ENCODE peak calls at places on chromosomes 6 and 20, in nine cellular contexts. K is body of pancreas, S is lower lobe of right lung, A is GM12865, Y is foreskin fibroblast, E is OCI-LY7, X is stomach, R is astrocyte, C is cardiac muscle cell. D is an unnamed sample.

GRCh38 chr20:15799871-15800270 is 773.4 kb downstream of the KIF16B start:
- DNase-seq in S (no peak), Y (peak), C (peak), R (peak), E (no peak), X (no peak), K (no peak), A (no peak), D (peak)

GRCh38 chr20:20207291-20207690 is 155.0 kb downstream of the CFAP61 start:
- DNase-seq in E (no peak), R (no peak), C (no peak), K (no peak), A (no peak), S (no peak), Y (no peak), X (no peak), D (no peak)

GRCh38 chr20:58790440-58790839 is 60.3 kb downstream of the GNAS-AS1 start:
- DNase-seq in X (no peak), K (no peak), E (no peak), R (no peak), A (peak), Y (no peak), C (no peak), S (no peak), D (no peak)

GRCh38 chr20:22768779-22769178 is 184.4 kb upstream of the FOXA2 start:
- DNase-seq in K (no peak), R (no peak), A (no peak), X (no peak), Y (peak), E (no peak), C (peak), S (no peak), D (no peak)

GRCh38 chr20:8389381-8390368 is 257.6 kb downstream of the PLCB1 start:
- DNase-seq in K (no peak), Y (peak), E (peak), S (no peak), C (peak), R (peak), A (peak), X (no peak), D (peak)

GRCh38 chr6:44474643-44475042 is 87.1 kb downstream of the CDC5L start:
- DNase-seq in Y (peak), S (no peak), A (no peak), R (no peak), X (no peak), C (no peak), E (no peak), K (no peak), D (no peak)

GRCh38 chr6:42754759-42755158 is 8.9 kb upstream of the TBCC start:
- DNase-seq in A (no peak), C (no peak), X (no peak), K (no peak), Y (no peak), R (no peak), S (no peak), E (no peak), D (no peak)

GRCh38 chr6:13302751-13303667 is 25.3 kb downstream of the TBC1D7 start:
- DNase-seq in R (peak), Y (peak), C (peak), S (peak), K (peak), X (peak), A (peak), E (peak), D (peak)

GRCh38 chr6:156916108-156916801 is 139.1 kb downstream of the ARID1B start:
- DNase-seq in K (no peak), S (no peak), Y (no peak), E (peak), A (peak), R (no peak), X (no peak), C (no peak), D (no peak)

GRCh38 chr6:15534970-15535369 is 127.9 kb downstream of the DTNBP1 start:
- DNase-seq in R (no peak), Y (no peak), K (no peak), E (no peak), A (no peak), S (no peak), C (no peak), X (no peak), D (no peak)

GRCh38 chr20:17935761-17936160 is 32.8 kb downstream of the SNX5 start:
- DNase-seq in C (peak), K (no peak), S (no peak), Y (no peak), R (no peak), E (no peak), X (no peak), A (no peak), D (no peak)

GRCh38 chr6:36642913-36643817 is 35.3 kb upstream of the CDKN1A start:
- DNase-seq in R (peak), A (no peak), C (peak), X (peak), S (peak), Y (peak), K (peak), E (no peak), D (peak)

GRCh38 chr6:166434336-166434735 is 51.6 kb upstream of the MPC1 start:
- DNase-seq in Y (no peak), S (no peak), K (no peak), E (no peak), C (no peak), X (peak), R (no peak), A (no peak), D (no peak)

GRCh38 chr6:90190752-90191393 is 105.8 kb downstream of the BACH2 start:
- DNase-seq in E (no peak), X (no peak), R (no peak), Y (no peak), A (peak), K (no peak), C (no peak), S (no peak), D (no peak)

GRCh38 chr6:21754891-21755290 is 161.3 kb downstream of the SOX4 start:
- DNase-seq in X (no peak), R (peak), S (no peak), K (no peak), E (no peak), C (peak), A (peak), Y (peak), D (peak)

GRCh38 chr6:16228043-16228442 is 10.3 kb upstream of the GMPR start:
- DNase-seq in C (no peak), Y (no peak), E (no peak), K (no peak), X (no peak), A (no peak), R (no peak), S (no peak), D (no peak)

GRCh38 chr6:36755435-36756348 is 58.1 kb downstream of the RAB44 start:
- DNase-seq in S (no peak), R (peak), C (peak), X (peak), A (peak), E (peak), Y (no peak), K (no peak), D (peak)

GRCh38 chr6:128068110-128068460 is 167.2 kb upstream of the THEMIS start:
- DNase-seq in K (no peak), X (no peak), C (no peak), E (no peak), S (no peak), Y (no peak), A (no peak), R (no peak), D (no peak)

GRCh38 chr6:76770166-76770565 is 693.1 kb downstream of the HTR1B start:
- DNase-seq in X (no peak), C (peak), R (no peak), S (no peak), K (no peak), E (no peak), Y (no peak), A (no peak), D (no peak)

GRCh38 chr6:117976030-117976651 is 69.1 kb downstream of the SLC35F1 start:
- DNase-seq in R (peak), X (no peak), C (peak), A (peak), K (no peak), S (no peak), Y (no peak), E (peak), D (peak)

GRCh38 chr6:42158011-42158410 is 15.2 kb upstream of the GUCA1A start:
- DNase-seq in S (no peak), K (no peak), A (no peak), C (peak), R (peak), Y (peak), X (no peak), E (no peak), D (no peak)

GRCh38 chr6:7100072-7100750 is 7.5 kb upstream of the RREB1 start:
- DNase-seq in S (no peak), R (no peak), Y (no peak), A (peak), X (no peak), K (no peak), E (peak), C (no peak), D (no peak)

GRCh38 chr6:168374541-168375071 is 55.0 kb upstream of the DACT2 start:
- DNase-seq in A (no peak), K (no peak), S (no peak), C (no peak), Y (no peak), R (no peak), E (no peak), X (no peak), D (no peak)

GRCh38 chr6:18262812-18263560 is 1.3 kb downstream of the DEK start:
- DNase-seq in S (no peak), C (peak), X (no peak), Y (peak), E (peak), A (peak), K (no peak), R (no peak), D (peak)

GRCh38 chr20:58700823-58701222 is 8.2 kb downstream of the NPEPL1 start:
- DNase-seq in R (no peak), S (no peak), K (peak), E (no peak), X (no peak), A (no peak), Y (no peak), C (peak), D (no peak)

GRCh38 chr6:127879685-127880084 is 21.2 kb downstream of the THEMIS start:
- DNase-seq in R (peak), K (no peak), S (no peak), X (no peak), Y (peak), A (peak), C (peak), E (no peak), D (no peak)

GRCh38 chr6:36947570-36948351 is 6.8 kb upstream of the PI16 start:
- DNase-seq in R (no peak), Y (no peak), S (no peak), C (no peak), X (no peak), A (no peak), K (no peak), E (no peak), D (no peak)

GRCh38 chr6:152330984-152331383 is 306.2 kb downstream of the SYNE1 start:
- DNase-seq in K (no peak), X (no peak), R (no peak), C (peak), Y (no peak), S (no peak), A (no peak), E (no peak), D (no peak)

GRCh38 chr20:3162080-3162611 is 2.5 kb upstream of the FASTKD5 start:
- DNase-seq in X (peak), E (no peak), S (no peak), R (no peak), C (no peak), K (peak), Y (no peak), A (no peak), D (no peak)

GRCh38 chr6:3816251-3816650 is 32.9 kb upstream of the FAM50B start:
- DNase-seq in C (no peak), X (no peak), K (no peak), Y (no peak), R (no peak), A (no peak), E (no peak), S (no peak), D (no peak)

GRCh38 chr6:35300848-35301247 is 3.2 kb downstream of the DEF6 start:
- DNase-seq in E (no peak), R (no peak), K (no peak), Y (no peak), S (no peak), C (no peak), X (no peak), A (no peak), D (no peak)

GRCh38 chr6:143397229-143398222 is 53.0 kb downstream of the ADAT2 start:
- DNase-seq in C (peak), R (peak), K (peak), Y (peak), S (peak), E (no peak), A (no peak), X (peak), D (peak)

GRCh38 chr20:37989601-37990001 is 43.7 kb downstream of the TTI1 start:
- DNase-seq in E (no peak), X (peak), R (no peak), S (peak), C (no peak), K (peak), Y (no peak), A (peak), D (no peak)
- TF ChIP-seq CTCF in E (no peak), X (no peak), R (no peak), S (no peak), C (no peak), K (no peak), Y (no peak), A (no peak), D (no peak)

DNA sequence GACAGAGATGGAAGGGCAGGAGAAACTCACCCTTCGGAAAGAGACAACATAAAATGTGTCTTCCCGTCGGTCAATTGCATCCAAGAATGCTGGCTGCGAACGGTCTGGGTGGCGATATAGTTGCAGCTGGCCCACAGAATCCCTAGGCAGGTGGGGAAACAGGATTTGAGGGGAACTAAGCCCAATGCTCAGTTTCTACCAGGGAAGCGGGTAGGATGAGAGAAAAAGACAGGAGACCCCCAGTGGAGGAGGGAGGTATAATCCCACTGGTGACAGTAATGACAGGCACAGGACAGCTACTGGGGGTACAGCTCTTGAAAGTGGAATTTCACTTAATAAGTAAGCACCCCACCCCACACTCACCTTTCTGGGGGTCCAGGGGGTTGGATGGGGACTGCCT is 7.5 kb upstream of the TNXB start:
- DNase-seq in X (no peak), Y (peak), E (peak), S (no peak), K (no peak), A (no peak), C (no peak), R (no peak), D (no peak)
- TF ChIP-seq CTCF in X (no peak), Y (peak), E (peak), S (peak), K (no peak), A (no peak), C (peak), R (peak), D (no peak)

DNA sequence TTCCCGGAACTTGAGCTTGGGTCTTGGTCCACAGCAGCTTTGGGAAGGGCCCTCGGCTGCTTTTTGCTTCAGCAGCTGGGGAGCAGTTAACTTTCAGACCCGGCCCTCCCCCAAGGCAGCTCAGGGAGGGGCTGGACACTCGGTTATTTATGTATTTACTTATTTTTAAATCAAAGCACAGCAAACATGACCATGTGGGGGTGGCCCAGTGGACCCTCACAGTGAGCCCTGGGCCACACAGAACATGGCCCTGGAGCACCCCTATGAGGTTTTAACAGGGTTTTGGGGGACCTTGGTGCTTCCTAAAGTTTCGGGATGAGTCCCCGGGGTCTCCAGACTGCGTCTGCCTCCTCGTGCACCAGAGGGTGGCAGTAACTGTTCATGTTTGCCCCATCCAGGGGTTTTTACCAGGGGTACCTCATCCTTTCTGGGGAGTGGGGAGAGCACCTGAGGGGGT is 26.6 kb upstream of the NPBWR2 start:
- DNase-seq in E (peak), C (no peak), A (peak), S (peak), X (no peak), Y (peak), R (no peak), K (peak), D (no peak)
- TF ChIP-seq CTCF in E (peak), C (peak), A (no peak), S (no peak), X (no peak), Y (peak), R (no peak), K (no peak), D (no peak)

GRCh38 chr6:111646942-111647341 is 41.3 kb upstream of the TRAF3IP2 start:
- DNase-seq in E (no peak), S (no peak), X (no peak), K (no peak), A (no peak), Y (peak), R (no peak), C (peak), D (no peak)

GRCh38 chr6:111646034-111646433 is 40.4 kb upstream of the TRAF3IP2 start:
- DNase-seq in R (no peak), S (no peak), A (no peak), K (no peak), C (no peak), E (no peak), X (no peak), Y (no peak), D (no peak)

GRCh38 chr6:111639266-111639665 is 33.6 kb upstream of the TRAF3IP2 start:
- DNase-seq in S (no peak), Y (no peak), E (no peak), X (no peak), R (no peak), A (no peak), C (no peak), K (no peak), D (no peak)

GRCh38 chr6:111644893-111645430 is 39.3 kb upstream of the TRAF3IP2 start:
- DNase-seq in S (no peak), X (no peak), R (no peak), Y (no peak), A (no peak), C (no peak), K (no peak), E (no peak), D (no peak)

DNA sequence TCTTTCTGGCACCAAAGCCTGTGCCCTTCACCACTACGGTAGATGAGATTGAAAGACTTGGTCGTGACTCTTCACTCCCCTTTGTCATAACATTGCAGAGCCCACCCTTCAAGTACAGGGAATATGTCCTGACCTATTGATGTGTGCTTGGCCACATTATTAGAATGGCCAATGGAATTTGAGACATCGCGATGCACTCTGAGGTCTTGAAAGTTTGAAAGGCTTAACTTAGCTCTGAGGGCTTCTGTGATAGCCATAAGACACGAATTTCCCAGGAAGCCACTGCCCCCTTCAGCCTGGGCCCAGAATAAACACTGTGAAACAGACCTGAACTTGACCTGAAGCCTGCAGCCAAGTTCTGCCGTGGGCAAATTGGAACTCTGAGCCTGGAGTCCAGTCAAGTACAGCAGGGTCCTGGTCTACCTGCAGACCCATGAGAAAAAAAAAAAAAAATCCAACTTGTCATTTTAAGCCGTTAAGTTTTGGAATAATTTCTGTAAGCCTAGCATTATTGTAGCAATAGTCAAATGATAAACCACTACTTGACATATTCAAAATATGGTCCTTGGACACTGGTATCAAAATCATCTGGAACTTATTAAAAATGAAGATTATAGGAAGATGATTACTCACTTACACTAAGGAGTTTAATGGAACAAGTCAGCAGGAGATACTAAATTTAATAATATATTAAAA is 36.9 kb upstream of the TRAF3IP2 start:
- DNase-seq in C (peak), Y (peak), R (peak), E (peak), S (peak), X (peak), K (peak), A (peak), D (peak)
- TF ChIP-seq CTCF in C (peak), Y (peak), R (peak), E (peak), S (peak), X (no peak), K (peak), A (peak), D (peak)

GRCh38 chr6:10418862-10419748 is 4.2 kb upstream of the TFAP2A start:
- DNase-seq in S (peak), Y (peak), R (peak), A (peak), C (no peak), E (no peak), X (no peak), K (peak), D (peak)

GRCh38 chr6:10419749-10420545 is 5.1 kb upstream of the TFAP2A start:
- DNase-seq in E (no peak), X (no peak), S (no peak), R (no peak), A (peak), K (no peak), C (no peak), Y (peak), D (peak)

GRCh38 chr6:10422282-10423034 is 7.6 kb upstream of the TFAP2A start:
- DNase-seq in X (no peak), R (no peak), S (no peak), A (no peak), C (no peak), K (no peak), E (no peak), Y (no peak), D (no peak)

GRCh38 chr6:10421508-10422281 is 6.8 kb upstream of the TFAP2A start:
- DNase-seq in K (no peak), C (no peak), E (no peak), R (no peak), A (no peak), S (no peak), X (no peak), Y (no peak), D (no peak)

GRCh38 chr6:10420546-10421507 is 6.0 kb upstream of the TFAP2A start:
- DNase-seq in A (no peak), R (no peak), K (no peak), C (no peak), E (no peak), X (no peak), S (no peak), Y (no peak), D (peak)
- TF ChIP-seq CTCF in A (peak), R (no peak), K (no peak), C (no peak), E (no peak), X (no peak), S (no peak), Y (no peak), D (no peak)

DNA sequence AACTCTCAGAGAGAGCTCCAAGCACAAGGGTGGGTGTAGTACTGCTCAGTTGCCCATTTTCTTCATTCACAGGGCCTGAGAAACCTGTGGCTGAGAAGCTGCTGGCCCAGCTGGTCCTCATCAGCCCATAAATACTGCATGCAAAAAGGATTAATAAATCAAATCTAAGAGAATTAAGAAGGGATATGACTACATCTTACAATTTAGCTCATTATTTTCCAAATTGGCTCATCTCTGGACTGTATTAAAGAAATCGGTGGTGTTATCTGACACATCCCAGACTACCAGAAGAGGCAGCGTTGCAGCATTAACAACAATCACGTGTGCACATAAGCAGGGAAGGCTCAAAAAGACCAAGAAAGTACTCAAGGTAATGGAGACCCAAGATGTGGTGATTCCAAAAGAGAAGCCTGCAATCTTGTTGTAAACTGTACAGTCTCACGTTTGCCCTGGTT is 90.7 kb downstream of the CD24 start:
- DNase-seq in S (no peak), K (no peak), E (peak), X (no peak), Y (no peak), A (no peak), C (no peak), R (no peak), D (peak)
- TF ChIP-seq CTCF in S (no peak), K (no peak), E (peak), X (no peak), Y (no peak), A (no peak), C (no peak), R (no peak), D (peak)

D was measured in MCF 10A.